ENCODE peak calls at places on chromosomes 1 and 21, in four cellular contexts. Q is WTC11, R is K562, D is H1. K is an unnamed sample.

GRCh38 chr1:67683736-67684525 is 1.1 kb upstream of the GADD45A start:
- DNase-seq in Q (no peak), R (no peak), D (no peak), K (no peak)

GRCh38 chr1:22780696-22781095 is 70.1 kb downstream of the EPHB2 start:
- DNase-seq in Q (peak; percentile 84), R (peak; percentile 98), D (peak; percentile 91), K (peak; percentile 88)

GRCh38 chr1:121595089-121595488 is 410.3 kb downstream of the SRGAP2C start:
- DNase-seq in Q (no peak), R (peak; percentile 52), D (no peak), K (no peak)

GRCh38 chr1:95308276-95308675 is 74.3 kb downstream of the RWDD3 start:
- DNase-seq in Q (no peak), R (no peak), D (no peak), K (no peak)

GRCh38 chr21:33682992-33683627 is 40.8 kb downstream of the ITSN1 start:
- DNase-seq in Q (no peak), R (no peak), D (no peak), K (no peak)

GRCh38 chr21:44329086-44329889 is 9.9 kb downstream of the CFAP410 start:
- DNase-seq in Q (no peak), R (no peak), D (no peak), K (no peak)

GRCh38 chr21:22791986-22792560 is 1793.9 kb downstream of the NCAM2 start:
- DNase-seq in Q (no peak), R (peak; percentile 37), D (no peak), K (peak; percentile 76)

GRCh38 chr1:12643079-12643478 is 806 bp upstream of the AADACL4 start:
- DNase-seq in Q (no peak), R (no peak), D (no peak), K (no peak)

GRCh38 chr1:183461350-183461749 is 10.9 kb upstream of the SMG7 start:
- DNase-seq in Q (no peak), R (no peak), D (no peak), K (peak; percentile 93)
- TF ChIP-seq CREB1 in Q (no peak), R (no peak), D (no peak), K (no peak)

GRCh38 chr21:31972622-31973021 is 99.8 kb downstream of the HUNK start:
- DNase-seq in Q (no peak), R (no peak), D (no peak), K (no peak)

GRCh38 chr21:31973402-31973944 is 100.7 kb downstream of the HUNK start:
- DNase-seq in Q (no peak), R (no peak), D (no peak), K (no peak)

GRCh38 chr21:31974454-31974985 is 101.7 kb downstream of the HUNK start:
- DNase-seq in Q (peak; percentile 16), R (no peak), D (no peak), K (peak; percentile 36)

GRCh38 chr21:31977816-31978215 is 105.0 kb downstream of the HUNK start:
- DNase-seq in Q (no peak), R (no peak), D (no peak), K (no peak)

DNA sequence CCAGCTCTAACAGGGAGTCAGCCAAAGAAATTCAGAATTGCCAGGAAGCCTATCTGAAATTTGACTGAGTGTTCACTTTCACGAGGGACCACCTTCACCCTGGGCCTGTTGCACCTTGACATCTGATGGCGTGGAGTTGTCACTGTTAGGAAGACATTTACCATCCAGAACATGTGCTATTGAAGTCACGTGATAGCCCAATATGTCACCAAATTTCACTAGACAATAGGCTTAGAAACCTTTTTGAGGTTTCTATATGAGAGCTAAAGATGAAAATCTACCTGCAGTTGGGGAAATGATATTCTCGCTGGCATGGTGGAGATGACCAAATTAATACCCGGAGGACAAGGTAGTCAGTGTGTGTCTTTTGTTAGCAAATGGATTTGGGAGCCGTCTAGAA is 102.7 kb downstream of the HUNK start:
- DNase-seq in Q (no peak), R (no peak), D (no peak), K (no peak)
- TF ChIP-seq CREB1 in Q (no peak), R (no peak), D (no peak), K (no peak)

GRCh38 chr1:203901581-203901980 is 40.2 kb downstream of the SNRPE start:
- DNase-seq in Q (no peak), R (no peak), D (no peak), K (no peak)

GRCh38 chr1:203899869-203900714 is 38.7 kb downstream of the SNRPE start:
- DNase-seq in Q (no peak), R (no peak), D (no peak), K (no peak)

GRCh38 chr1:203899317-203899716 is 37.9 kb downstream of the SNRPE start:
- DNase-seq in Q (no peak), R (no peak), D (no peak), K (no peak)

GRCh38 chr1:203898458-203899244 is 37.3 kb downstream of the SNRPE start:
- DNase-seq in Q (no peak), R (no peak), D (no peak), K (no peak)
- TF ChIP-seq CREB1 in Q (no peak), R (no peak), D (no peak), K (no peak)

GRCh38 chr1:6260961-6261614 is at the start of gene GPR153:
- DNase-seq in Q (no peak), R (peak; percentile 88), D (peak; percentile 73), K (peak; percentile 71)
- TF ChIP-seq CREB1 in Q (no peak), R (no peak), D (no peak), K (no peak)

GRCh38 chr1:211628446-211628845 is 47.0 kb downstream of the NEK2 start:
- DNase-seq in Q (no peak), R (no peak), D (no peak), K (no peak)
- TF ChIP-seq CREB1 in Q (no peak), R (no peak), D (no peak), K (no peak)

GRCh38 chr1:196409586-196409985 is 198.7 kb downstream of the KCNT2 start:
- DNase-seq in Q (no peak), R (no peak), D (no peak), K (no peak)
- TF ChIP-seq CREB1 in Q (no peak), R (no peak), D (no peak), K (no peak)

DNA sequence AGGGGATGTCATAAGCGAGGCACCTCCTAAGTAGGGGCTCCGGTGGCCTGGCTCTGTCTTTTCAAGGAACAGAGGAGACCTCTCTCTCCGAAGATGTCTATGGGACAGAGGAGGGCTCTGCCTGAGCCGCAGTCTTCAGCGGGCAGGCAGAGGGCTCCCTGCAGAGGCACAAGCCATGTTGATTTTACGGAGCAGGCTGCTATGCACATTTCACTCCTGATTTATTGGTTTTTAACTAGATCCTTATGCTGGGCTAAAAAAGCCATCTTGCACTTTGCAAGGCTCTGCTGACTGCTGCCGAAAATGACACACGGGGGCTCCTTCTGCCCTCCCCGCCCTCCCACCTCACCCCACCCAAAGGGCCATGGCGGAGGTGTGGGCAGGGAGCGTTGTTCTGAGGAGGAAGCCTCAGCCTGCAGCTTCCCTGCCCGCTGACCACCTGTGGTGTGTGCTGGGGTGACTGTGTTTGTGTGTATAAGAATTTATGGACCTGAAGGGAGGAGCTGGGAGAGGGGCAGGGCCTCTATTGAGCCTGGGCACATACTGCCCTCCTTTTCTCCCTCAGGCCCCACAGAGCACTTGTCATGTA is 71.2 kb downstream of the FOXD2 start:
- DNase-seq in Q (no peak), R (no peak), D (no peak), K (peak; percentile 20)
- TF ChIP-seq CREB1 in Q (no peak), R (no peak), D (no peak), K (no peak)

GRCh38 chr1:6581561-6582305 is 1.9 kb downstream of the ZBTB48 start:
- DNase-seq in Q (no peak), R (peak; percentile 74), D (no peak), K (no peak)
- TF ChIP-seq CREB1 in Q (no peak), R (peak; percentile 40), D (no peak), K (no peak)

GRCh38 chr1:17540255-17541001 is 930 bp downstream of the ARHGEF10L start:
- DNase-seq in Q (peak; percentile 95), R (no peak), D (peak; percentile 90), K (peak; percentile 97)
- TF ChIP-seq CREB1 in Q (no peak), R (no peak), D (no peak), K (no peak)